ENCODE peak calls at places on chromosome 19, in five cellular contexts. A is cardiac fibroblast; P is Calu3; D is A549; E is CD4-positive, alpha-beta T cell. Z is an unnamed sample.

GRCh38 chr19:14411161-14411560 is 8.0 kb downstream of the DDX39A start:
- DNase-seq in A (no peak), P (no peak), D (no peak), E (no peak), Z (no peak)

GRCh38 chr19:30071871-30072270 is 129.8 kb downstream of the URI1 start:
- DNase-seq in A (no peak), P (no peak), D (no peak), E (no peak), Z (peak)

GRCh38 chr19:49064768-49065611 is at the start of gene NTF4:
- DNase-seq in A (no peak), P (peak), D (no peak), E (no peak), Z (no peak)

GRCh38 chr19:41195675-41196497 is 2.9 kb downstream of the CYP2S1 start:
- DNase-seq in A (peak), P (no peak), D (no peak), E (no peak), Z (peak)

GRCh38 chr19:53365134-53365898 is at the start of gene ZNF525:
- DNase-seq in A (peak), P (peak), D (peak), E (peak), Z (peak)

GRCh38 chr19:4278460-4278901 is 585 bp upstream of the SHD start:
- DNase-seq in A (no peak), P (no peak), D (no peak), E (no peak), Z (no peak)

GRCh38 chr19:19627716-19628498 is at the start of gene LPAR2:
- DNase-seq in A (no peak), P (peak), D (no peak), E (peak), Z (no peak)

GRCh38 chr19:47176627-47177090 is 46.0 kb downstream of the SAE1 start:
- DNase-seq in A (peak), P (no peak), D (no peak), E (peak), Z (no peak)

GRCh38 chr19:752652-753517 is 2.0 kb downstream of the MISP start:
- DNase-seq in A (peak), P (peak), D (peak), E (no peak), Z (peak)

GRCh38 chr19:11365557-11366117 is 8.8 kb upstream of the SWSAP1 start:
- DNase-seq in A (no peak), P (no peak), D (no peak), E (no peak), Z (no peak)

GRCh38 chr19:29528946-29529645 is 3.3 kb downstream of the VSTM2B start:
- DNase-seq in A (no peak), P (no peak), D (peak), E (no peak), Z (no peak)

GRCh38 chr19:3494051-3494450 is 6.4 kb downstream of the DOHH start:
- DNase-seq in A (no peak), P (no peak), D (no peak), E (no peak), Z (no peak)

GRCh38 chr19:33622505-33622808 is 704 bp downstream of the CHST8 start:
- DNase-seq in A (no peak), P (no peak), D (no peak), E (no peak), Z (no peak)

GRCh38 chr19:19338082-19338481 is 17.5 kb downstream of the MAU2 start:
- DNase-seq in A (peak), P (no peak), D (no peak), E (no peak), Z (no peak)

GRCh38 chr19:11551603-11552235 is 7.3 kb downstream of the ELOF1 start:
- DNase-seq in A (peak), P (peak), D (no peak), E (no peak), Z (no peak)

GRCh38 chr19:36420961-36421748 is 2.7 kb upstream of the ZFP82 start:
- DNase-seq in A (peak), P (no peak), D (no peak), E (no peak), Z (no peak)

GRCh38 chr19:16076154-16076957 is at the start of gene TPM4:
- DNase-seq in A (peak), P (no peak), D (peak), E (peak), Z (peak)
- TF ChIP-seq CTCF in A (no peak), P (no peak), D (no peak), E (no peak), Z (no peak)

GRCh38 chr19:45125975-45126493 is 33.1 kb downstream of the PPP1R37 start:
- DNase-seq in A (peak), P (peak), D (peak), E (peak), Z (no peak)
- TF ChIP-seq CTCF in A (peak), P (peak), D (peak), E (peak), Z (peak)

DNA sequence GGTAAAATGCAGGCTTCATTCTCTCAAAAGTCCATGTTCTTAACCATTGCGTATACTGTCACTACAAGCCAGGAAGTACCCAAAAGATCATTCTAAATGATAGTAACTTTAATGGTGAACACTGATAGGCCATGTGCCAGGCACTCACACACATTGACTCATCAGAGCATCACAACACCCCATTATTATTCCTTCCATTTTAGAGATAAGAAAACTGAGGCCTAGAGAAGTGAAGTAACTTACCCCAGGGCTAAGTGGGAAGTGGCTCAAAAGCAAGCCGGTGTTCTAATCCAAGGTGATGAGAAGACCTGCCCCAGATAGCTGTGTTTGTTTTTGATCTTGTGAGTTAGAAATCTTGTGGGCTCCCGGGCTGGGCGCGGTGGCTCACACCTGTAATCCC is 1.4 kb upstream of the PHLDB3 start:
- DNase-seq in A (no peak), P (no peak), D (no peak), E (no peak), Z (no peak)
- TF ChIP-seq CTCF in A (no peak), P (no peak), D (no peak), E (no peak), Z (no peak)

GRCh38 chr19:55537741-55538111 is 793 bp upstream of the SBK2 start:
- DNase-seq in A (no peak), P (no peak), D (peak), E (no peak), Z (no peak)

GRCh38 chr19:55535579-55536350 is 1.2 kb downstream of the SBK2 start:
- DNase-seq in A (no peak), P (no peak), D (no peak), E (no peak), Z (no peak)

GRCh38 chr19:55538132-55538531 is 1.2 kb upstream of the SBK2 start:
- DNase-seq in A (no peak), P (no peak), D (no peak), E (no peak), Z (no peak)

GRCh38 chr19:55536366-55536765 is 567 bp downstream of the SBK2 start:
- DNase-seq in A (no peak), P (no peak), D (no peak), E (no peak), Z (no peak)

GRCh38 chr19:55536951-55537740 is at the start of gene SBK2:
- DNase-seq in A (no peak), P (no peak), D (peak), E (no peak), Z (no peak)
- TF ChIP-seq CTCF in A (peak), P (no peak), D (peak), E (no peak), Z (no peak)

GRCh38 chr19:44072543-44073401 is 813 bp downstream of the ZNF284 start:
- DNase-seq in A (peak), P (peak), D (no peak), E (no peak), Z (no peak)
- TF ChIP-seq CTCF in A (no peak), P (no peak), D (no peak), E (no peak), Z (no peak)

DNA sequence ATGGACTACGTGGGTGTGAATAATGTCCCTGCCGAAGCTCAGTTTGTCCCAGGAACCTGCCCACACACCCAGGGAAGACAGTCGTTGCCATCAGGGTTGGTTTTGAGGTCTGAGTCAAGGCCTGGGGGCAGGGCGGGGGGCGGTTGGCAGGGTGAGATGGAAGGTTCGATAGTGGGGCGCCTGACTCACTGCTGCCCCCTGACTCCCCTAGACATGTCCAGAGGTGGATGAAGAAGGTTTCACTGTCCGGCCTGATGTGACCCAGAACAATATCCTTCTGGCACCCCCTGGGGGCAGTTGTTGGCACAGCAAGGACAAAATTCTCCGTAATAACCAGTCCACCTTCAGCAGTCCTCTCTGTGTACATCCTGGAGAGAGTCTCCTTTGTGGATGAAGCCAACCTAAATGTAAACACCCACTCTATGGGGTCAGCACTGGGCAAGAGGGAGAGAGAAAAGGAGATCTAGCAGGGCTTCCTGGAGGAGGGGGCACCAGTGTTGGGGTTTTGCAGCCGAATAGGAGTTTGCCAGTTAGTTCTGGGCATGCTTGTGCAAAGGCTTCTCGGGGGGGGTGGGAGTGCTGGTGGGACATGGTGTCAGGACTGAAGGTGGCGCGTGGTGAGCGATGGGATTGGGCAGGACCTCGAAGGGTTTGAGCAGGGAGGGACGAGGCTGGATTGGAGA is 19.6 kb upstream of the B3GNT3 start:
- DNase-seq in A (peak), P (peak), D (peak), E (no peak), Z (no peak)
- TF ChIP-seq CTCF in A (peak), P (peak), D (peak), E (peak), Z (peak)